ENCODE peak calls at places on chromosomes 13 and 19, in eight cellular contexts. J is NCI-H1092; V is CD4-positive, alpha-beta T cell; O is NCI-H1105; Y is NCI-H226; C is stimulated activated CD8-positive, alpha-beta memory T cell treated with anti-CD3 and anti-CD28 coated beads, Interleukin-7, amount 100 ng/mL, for 1 hour; W is activated B cell treated with CpG ODN at 0.5 μM for 24 hours; I is tibial artery. S is an unnamed sample.

GRCh38 chr13:32426981-32427851 is 714 bp downstream of the N4BP2L1 start:
- DNase-seq in J (peak; percentile 28), V (peak; percentile 29), O (peak; percentile 27), Y (no peak), C (no peak), W (peak; percentile 63), I (peak; percentile 61), S (no peak)

GRCh38 chr13:48580185-48580803 is 47.4 kb upstream of the RCBTB2 start:
- DNase-seq in J (peak; percentile 36), V (peak; percentile 71), O (peak; percentile 38), Y (no peak), C (peak; percentile 34), W (no peak), I (peak; percentile 84), S (peak; percentile 40)

GRCh38 chr13:64453831-64454230 is 2776.3 kb downstream of the PCDH9 start:
- DNase-seq in J (no peak), V (no peak), O (no peak), Y (no peak), C (no peak), W (no peak), I (no peak), S (no peak)

GRCh38 chr19:40337594-40337993 is 10.6 kb downstream of the C19orf47 start:
- DNase-seq in J (no peak), V (no peak), O (no peak), Y (no peak), C (no peak), W (no peak), I (no peak), S (no peak)

GRCh38 chr19:290539-291521 is at the start of gene PLPP2:
- DNase-seq in J (no peak), V (no peak), O (no peak), Y (peak; percentile 65), C (no peak), W (no peak), I (no peak), S (no peak)

GRCh38 chr19:33000510-33000909 is 28.5 kb downstream of the FAAP24 start:
- DNase-seq in J (no peak), V (peak; percentile 4), O (no peak), Y (no peak), C (no peak), W (no peak), I (no peak), S (no peak)

GRCh38 chr13:24627864-24628418 is 52.3 kb upstream of the ATP12A start:
- DNase-seq in J (no peak), V (no peak), O (no peak), Y (no peak), C (no peak), W (no peak), I (no peak), S (no peak)

GRCh38 chr13:83150616-83151307 is 731.5 kb downstream of the SLITRK1 start:
- DNase-seq in J (no peak), V (no peak), O (no peak), Y (no peak), C (no peak), W (no peak), I (no peak), S (no peak)

GRCh38 chr19:50050406-50051223 is 24.8 kb downstream of the ZNF473 start:
- DNase-seq in J (peak; percentile 46), V (peak; percentile 64), O (peak; percentile 89), Y (peak; percentile 84), C (peak; percentile 45), W (peak; percentile 71), I (peak; percentile 91), S (peak; percentile 46)

GRCh38 chr19:10421981-10422461 is 1.7 kb downstream of the PDE4A start:
- DNase-seq in J (no peak), V (no peak), O (no peak), Y (no peak), C (no peak), W (no peak), I (no peak), S (no peak)

GRCh38 chr13:19834704-19835103 is 28.7 kb downstream of the ZMYM5 start:
- DNase-seq in J (no peak), V (no peak), O (no peak), Y (no peak), C (no peak), W (no peak), I (no peak), S (no peak)

GRCh38 chr19:15812059-15812722 is 3.3 kb downstream of the OR10H1 start:
- DNase-seq in J (no peak), V (peak; percentile 6), O (no peak), Y (no peak), C (no peak), W (no peak), I (no peak), S (no peak)

GRCh38 chr19:15640294-15640903 is at the start of gene CYP4F3:
- DNase-seq in J (peak; percentile 30), V (no peak), O (no peak), Y (peak; percentile 14), C (no peak), W (no peak), I (peak; percentile 57), S (peak; percentile 18)

GRCh38 chr19:1860821-1861598 is 2.4 kb downstream of the KLF16 start:
- DNase-seq in J (no peak), V (no peak), O (no peak), Y (no peak), C (no peak), W (no peak), I (no peak), S (no peak)

GRCh38 chr19:2168619-2169424 is 5.1 kb downstream of the DOT1L start:
- DNase-seq in J (peak; percentile 17), V (no peak), O (no peak), Y (peak; percentile 100), C (no peak), W (peak; percentile 74), I (peak; percentile 99), S (no peak)